ENCODE peak calls at places on chromosomes 11 and 22, in six cellular contexts. V is prostate gland, W is GM23248, I is K562, L is right atrium auricular region, U is ovary. P is an unnamed sample.

GRCh38 chr22:24008381-24009226 is 2.5 kb upstream of the CABIN1 start:
- DNase-seq in V (no peak), W (no peak), I (no peak), L (no peak), U (no peak), P (no peak)

GRCh38 chr11:114307524-114308203 is 11.5 kb downstream of the NNMT start:
- DNase-seq in V (no peak), W (peak), I (peak), L (peak), U (no peak), P (peak)

GRCh38 chr11:45736424-45736823 is 68.5 kb upstream of the SLC35C1 start:
- DNase-seq in V (peak), W (peak), I (peak), L (peak), U (no peak), P (peak)

GRCh38 chr11:44877908-44878459 is 72.7 kb downstream of the TP53I11 start:
- DNase-seq in V (no peak), W (no peak), I (no peak), L (no peak), U (no peak), P (peak)

GRCh38 chr22:45013138-45013537 is 3.3 kb upstream of the PHF21B start:
- DNase-seq in V (no peak), W (no peak), I (no peak), L (no peak), U (no peak), P (no peak)

GRCh38 chr22:47539374-47539773 is 776.9 kb downstream of the TBC1D22A start:
- DNase-seq in V (no peak), W (no peak), I (no peak), L (no peak), U (no peak), P (no peak)

GRCh38 chr22:10778296-10778814 is 4749.6 kb upstream of the OR11H1 start:
- DNase-seq in V (no peak), W (no peak), I (no peak), L (no peak), U (no peak), P (no peak)

GRCh38 chr22:35439365-35439717 is 39.4 kb downstream of the MCM5 start:
- DNase-seq in V (no peak), W (no peak), I (no peak), L (no peak), U (no peak), P (no peak)

GRCh38 chr22:25402501-25403283 is 161.8 kb upstream of the GRK3 start:
- DNase-seq in V (peak), W (peak), I (peak), L (no peak), U (peak), P (peak)

GRCh38 chr11:78722786-78723185 is 148.1 kb upstream of the NARS2 start:
- DNase-seq in V (no peak), W (no peak), I (no peak), L (no peak), U (no peak), P (peak)

GRCh38 chr11:122367809-122368231 is 251.8 kb upstream of the BLID start:
- DNase-seq in V (no peak), W (peak), I (no peak), L (no peak), U (peak), P (peak)

GRCh38 chr11:105719073-105719846 is 109.4 kb downstream of the GRIA4 start:
- DNase-seq in V (no peak), W (no peak), I (no peak), L (no peak), U (no peak), P (peak)

GRCh38 chr11:396511-396947 is 2.5 kb downstream of the PKP3 start:
- DNase-seq in V (no peak), W (peak), I (no peak), L (no peak), U (no peak), P (no peak)

GRCh38 chr11:70547386-70547785 is 149.1 kb downstream of the CTTN start:
- DNase-seq in V (no peak), W (no peak), I (no peak), L (no peak), U (no peak), P (no peak)

GRCh38 chr22:17313591-17313990 is 55.7 kb upstream of the CECR2 start:
- DNase-seq in V (no peak), W (no peak), I (no peak), L (no peak), U (no peak), P (no peak)

GRCh38 chr22:50547231-50547851 is 1.6 kb downstream of the KLHDC7B start:
- DNase-seq in V (no peak), W (no peak), I (no peak), L (no peak), U (no peak), P (no peak)
- H3K4me3 ChIP-seq in V (no peak), W (no peak), I (no peak), L (no peak), U (no peak), P (no peak)

GRCh38 chr22:30267382-30268302 is 991 bp upstream of the OSM start:
- DNase-seq in V (no peak), W (no peak), I (no peak), L (no peak), U (no peak), P (no peak)
- H3K4me3 ChIP-seq in V (no peak), W (no peak), I (no peak), L (no peak), U (no peak), P (no peak)

DNA sequence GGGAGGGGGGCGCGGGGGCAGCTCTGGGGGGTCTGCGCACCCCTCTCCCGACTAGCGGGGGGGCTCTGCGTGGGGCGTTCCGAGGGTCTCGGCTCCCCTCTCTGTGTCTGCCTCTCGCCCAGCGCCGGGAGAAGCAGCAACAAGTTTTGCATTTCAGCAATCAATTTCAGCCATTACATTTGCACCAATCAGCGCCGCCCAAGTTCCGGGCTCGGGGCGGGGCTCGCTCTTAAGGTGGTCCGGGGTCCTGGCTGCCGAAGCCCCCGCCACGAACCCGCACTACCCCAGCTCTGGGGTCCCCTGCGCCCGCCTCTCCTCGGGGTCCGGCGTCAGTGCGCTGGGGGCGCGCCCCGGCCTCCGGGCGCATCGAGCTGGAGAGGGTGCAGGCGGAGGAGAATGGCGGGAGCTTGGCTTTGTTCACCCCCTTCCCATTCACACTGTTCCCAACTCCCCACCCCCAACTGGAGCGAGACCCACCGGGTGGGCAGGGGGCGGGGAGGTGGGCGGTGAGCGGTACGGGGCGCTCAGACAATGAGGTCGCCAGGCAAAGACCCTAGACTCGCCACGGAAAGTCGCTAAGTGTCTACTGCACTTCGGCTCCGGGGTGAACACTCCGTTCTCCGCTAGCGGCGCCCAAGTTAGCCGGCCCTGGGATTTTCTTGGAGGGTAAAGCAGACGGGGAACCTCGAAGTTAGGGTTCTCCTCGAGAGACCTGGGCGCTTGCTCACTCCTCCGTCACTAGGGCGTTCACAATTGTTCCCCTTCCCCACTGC is at the start of gene MN1:
- DNase-seq in V (no peak), W (peak), I (no peak), L (no peak), U (peak), P (no peak)
- H3K4me3 ChIP-seq in V (peak), W (peak), I (no peak), L (peak), U (peak), P (peak)

GRCh38 chr11:128195756-128196155 is 391.6 kb downstream of the ETS1 start:
- DNase-seq in V (no peak), W (peak), I (no peak), L (no peak), U (no peak), P (no peak)
- H3K4me3 ChIP-seq in V (no peak), W (no peak), I (no peak), L (no peak), U (no peak), P (no peak)

GRCh38 chr22:19979712-19980493 is 36.7 kb downstream of the ARVCF start:
- DNase-seq in V (no peak), W (no peak), I (no peak), L (no peak), U (no peak), P (no peak)
- H3K4me3 ChIP-seq in V (no peak), W (no peak), I (no peak), L (no peak), U (no peak), P (no peak)

GRCh38 chr11:119091966-119092879 is 7.5 kb downstream of the HMBS start:
- DNase-seq in V (no peak), W (peak), I (peak), L (no peak), U (no peak), P (no peak)
- H3K4me3 ChIP-seq in V (no peak), W (peak), I (peak), L (no peak), U (no peak), P (peak)